ENCODE peak calls at places on chromosomes 4 and X, in six cellular contexts. One of them, this sample, is unnamed.

GRCh38 chr4:67712000-67712625 is 11.2 kb upstream of the UBA6 start:
- DNase-seq in AG09309: no peak
- DNase-seq in H9: no peak
- DNase-seq in GM06990: no peak
- DNase-seq in cardiac muscle cell: no peak
- DNase-seq in activated B cell treated with CpG ODN at 0.5 μM for 24 hours: no peak
- DNase-seq in this sample: no peak

GRCh38 chr4:7906171-7906581 is 33.5 kb downstream of the AFAP1 start:
- DNase-seq in activated B cell treated with CpG ODN at 0.5 μM for 24 hours: no peak
- DNase-seq in H9: no peak
- DNase-seq in cardiac muscle cell: peak; percentile 47
- DNase-seq in AG09309: no peak
- DNase-seq in GM06990: no peak
- DNase-seq in this sample: no peak

GRCh38 chr4:85953651-85954018 is 406.2 kb downstream of the MAPK10 start:
- DNase-seq in cardiac muscle cell: peak; percentile 50
- DNase-seq in activated B cell treated with CpG ODN at 0.5 μM for 24 hours: no peak
- DNase-seq in AG09309: no peak
- DNase-seq in GM06990: no peak
- DNase-seq in H9: no peak
- DNase-seq in this sample: no peak

GRCh38 chr4:72969957-72970356 is 99.6 kb downstream of the COX18 start:
- DNase-seq in GM06990: no peak
- DNase-seq in cardiac muscle cell: peak; percentile 39
- DNase-seq in H9: no peak
- DNase-seq in AG09309: no peak
- DNase-seq in activated B cell treated with CpG ODN at 0.5 μM for 24 hours: no peak
- DNase-seq in this sample: no peak

GRCh38 chr4:176489001-176489400 is 169.2 kb downstream of the SPCS3 start:
- DNase-seq in AG09309: no peak
- DNase-seq in GM06990: no peak
- DNase-seq in activated B cell treated with CpG ODN at 0.5 μM for 24 hours: no peak
- DNase-seq in H9: no peak
- DNase-seq in cardiac muscle cell: no peak
- DNase-seq in this sample: no peak

GRCh38 chr4:97016186-97016945 is 1126.9 kb downstream of the STPG2 start:
- DNase-seq in activated B cell treated with CpG ODN at 0.5 μM for 24 hours: no peak
- DNase-seq in cardiac muscle cell: no peak
- DNase-seq in H9: no peak
- DNase-seq in AG09309: no peak
- DNase-seq in GM06990: no peak
- DNase-seq in this sample: no peak

GRCh38 chrX:84363674-84364073 is 138.6 kb downstream of the HDX start:
- DNase-seq in AG09309: no peak
- DNase-seq in cardiac muscle cell: no peak
- DNase-seq in GM06990: no peak
- DNase-seq in activated B cell treated with CpG ODN at 0.5 μM for 24 hours: no peak
- DNase-seq in H9: no peak
- DNase-seq in this sample: no peak

GRCh38 chr4:61909031-61909430 is 708.9 kb downstream of the ADGRL3 start:
- DNase-seq in H9: no peak
- DNase-seq in AG09309: no peak
- DNase-seq in activated B cell treated with CpG ODN at 0.5 μM for 24 hours: no peak
- DNase-seq in cardiac muscle cell: no peak
- DNase-seq in GM06990: no peak
- DNase-seq in this sample: no peak

GRCh38 chr4:4919926-4920325 is 60.5 kb downstream of the MSX1 start:
- DNase-seq in H9: no peak
- DNase-seq in GM06990: no peak
- DNase-seq in cardiac muscle cell: peak; percentile 24
- DNase-seq in activated B cell treated with CpG ODN at 0.5 μM for 24 hours: no peak
- DNase-seq in AG09309: no peak
- DNase-seq in this sample: no peak

GRCh38 chr4:183906736-183907651 is 1.9 kb downstream of the STOX2 start:
- DNase-seq in GM06990: peak; percentile 15
- DNase-seq in H9: peak; percentile 64
- DNase-seq in activated B cell treated with CpG ODN at 0.5 μM for 24 hours: no peak
- DNase-seq in cardiac muscle cell: peak; percentile 6
- DNase-seq in AG09309: no peak
- DNase-seq in this sample: peak; percentile 29

GRCh38 chr4:60241886-60242285 is 958.2 kb upstream of the ADGRL3 start:
- DNase-seq in AG09309: no peak
- DNase-seq in activated B cell treated with CpG ODN at 0.5 μM for 24 hours: no peak
- DNase-seq in cardiac muscle cell: no peak
- DNase-seq in GM06990: no peak
- DNase-seq in H9: no peak
- DNase-seq in this sample: no peak

GRCh38 chr4:47817275-47817674 is 20.6 kb downstream of the CORIN start:
- DNase-seq in activated B cell treated with CpG ODN at 0.5 μM for 24 hours: no peak
- DNase-seq in GM06990: no peak
- DNase-seq in H9: no peak
- DNase-seq in cardiac muscle cell: no peak
- DNase-seq in AG09309: no peak
- DNase-seq in this sample: no peak

GRCh38 chrX:9829308-9830267 is 43.4 kb downstream of the SHROOM2 start:
- DNase-seq in AG09309: peak; percentile 16
- DNase-seq in H9: no peak
- DNase-seq in GM06990: peak; percentile 68
- DNase-seq in cardiac muscle cell: peak; percentile 63
- DNase-seq in activated B cell treated with CpG ODN at 0.5 μM for 24 hours: no peak
- DNase-seq in this sample: no peak

GRCh38 chr4:183602444-183603102 is 56.4 kb downstream of the RWDD4 start:
- DNase-seq in cardiac muscle cell: peak; percentile 37
- DNase-seq in AG09309: no peak
- DNase-seq in H9: no peak
- DNase-seq in activated B cell treated with CpG ODN at 0.5 μM for 24 hours: no peak
- DNase-seq in GM06990: no peak
- DNase-seq in this sample: no peak

GRCh38 chr4:114180481-114180880 is 201.0 kb upstream of the ARSJ start:
- DNase-seq in H9: peak; percentile 79
- DNase-seq in AG09309: peak; percentile 41
- DNase-seq in GM06990: no peak
- DNase-seq in cardiac muscle cell: peak; percentile 83
- DNase-seq in activated B cell treated with CpG ODN at 0.5 μM for 24 hours: no peak
- DNase-seq in this sample: peak; percentile 59

GRCh38 chr4:75289843-75290616 is 224.2 kb downstream of the RCHY1 start:
- DNase-seq in GM06990: peak; percentile 29
- DNase-seq in cardiac muscle cell: peak; percentile 25
- DNase-seq in H9: peak; percentile 80
- DNase-seq in activated B cell treated with CpG ODN at 0.5 μM for 24 hours: no peak
- DNase-seq in AG09309: no peak
- DNase-seq in this sample: peak; percentile 22

DNA sequence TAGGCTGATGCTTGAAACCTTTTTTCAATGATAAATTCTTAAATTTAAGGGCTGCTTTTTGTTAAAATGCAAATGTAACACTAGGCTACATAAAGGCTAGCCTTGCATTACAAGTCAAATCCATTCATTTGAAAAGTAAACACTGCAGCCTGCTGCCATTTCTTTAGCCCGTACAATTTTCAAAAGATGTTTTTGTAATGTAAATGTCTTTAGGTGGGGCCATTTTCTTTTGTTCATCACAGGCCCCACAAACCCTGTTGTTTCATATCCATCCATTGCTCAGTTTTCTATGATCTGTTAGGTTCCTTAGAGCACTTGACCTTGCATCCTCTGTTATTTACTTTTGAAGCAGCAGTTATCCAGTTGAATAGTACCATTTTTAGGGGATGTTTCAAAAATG is 296.2 kb upstream of the AMOT start:
- DNase-seq in GM06990: no peak
- DNase-seq in cardiac muscle cell: no peak
- DNase-seq in activated B cell treated with CpG ODN at 0.5 μM for 24 hours: no peak
- DNase-seq in AG09309: no peak
- DNase-seq in H9: no peak
- DNase-seq in this sample: no peak
- TF ChIP-seq CTCF in GM06990: no peak
- TF ChIP-seq CTCF in cardiac muscle cell: no peak
- TF ChIP-seq CTCF in activated B cell treated with CpG ODN at 0.5 μM for 24 hours: no peak
- TF ChIP-seq CTCF in AG09309: no peak
- TF ChIP-seq CTCF in H9: no peak
- TF ChIP-seq CTCF in this sample: no peak

GRCh38 chr4:1041147-1041935 is 29.9 kb downstream of the FGFRL1 start:
- DNase-seq in GM06990: no peak
- DNase-seq in cardiac muscle cell: peak; percentile 66
- DNase-seq in AG09309: no peak
- DNase-seq in H9: no peak
- DNase-seq in activated B cell treated with CpG ODN at 0.5 μM for 24 hours: no peak
- DNase-seq in this sample: no peak
- TF ChIP-seq CTCF in GM06990: no peak
- TF ChIP-seq CTCF in cardiac muscle cell: no peak
- TF ChIP-seq CTCF in AG09309: no peak
- TF ChIP-seq CTCF in H9: no peak
- TF ChIP-seq CTCF in activated B cell treated with CpG ODN at 0.5 μM for 24 hours: no peak
- TF ChIP-seq CTCF in this sample: no peak

DNA sequence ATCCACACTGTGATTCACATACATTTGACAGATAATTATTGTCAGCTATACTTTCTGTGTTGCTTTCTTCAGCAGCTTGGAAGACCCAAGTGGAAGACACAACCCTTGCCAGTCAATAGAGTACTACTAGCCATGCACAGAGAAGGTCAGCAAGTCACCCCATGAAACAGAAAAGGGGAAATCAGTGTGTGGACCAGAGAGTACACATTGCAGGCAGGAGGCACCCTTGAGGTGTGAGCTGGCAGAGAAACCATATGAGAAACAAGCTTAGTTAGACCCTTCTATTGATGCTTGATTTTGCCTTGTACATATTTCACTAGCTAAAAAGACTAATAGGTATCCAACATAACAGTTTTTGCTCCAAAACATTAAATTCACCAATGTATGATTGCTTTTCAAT is 99.5 kb downstream of the NLGN4X start:
- DNase-seq in H9: no peak
- DNase-seq in cardiac muscle cell: no peak
- DNase-seq in AG09309: no peak
- DNase-seq in activated B cell treated with CpG ODN at 0.5 μM for 24 hours: no peak
- DNase-seq in GM06990: no peak
- DNase-seq in this sample: no peak
- TF ChIP-seq CTCF in H9: no peak
- TF ChIP-seq CTCF in cardiac muscle cell: no peak
- TF ChIP-seq CTCF in AG09309: no peak
- TF ChIP-seq CTCF in activated B cell treated with CpG ODN at 0.5 μM for 24 hours: no peak
- TF ChIP-seq CTCF in GM06990: no peak
- TF ChIP-seq CTCF in this sample: no peak

DNA sequence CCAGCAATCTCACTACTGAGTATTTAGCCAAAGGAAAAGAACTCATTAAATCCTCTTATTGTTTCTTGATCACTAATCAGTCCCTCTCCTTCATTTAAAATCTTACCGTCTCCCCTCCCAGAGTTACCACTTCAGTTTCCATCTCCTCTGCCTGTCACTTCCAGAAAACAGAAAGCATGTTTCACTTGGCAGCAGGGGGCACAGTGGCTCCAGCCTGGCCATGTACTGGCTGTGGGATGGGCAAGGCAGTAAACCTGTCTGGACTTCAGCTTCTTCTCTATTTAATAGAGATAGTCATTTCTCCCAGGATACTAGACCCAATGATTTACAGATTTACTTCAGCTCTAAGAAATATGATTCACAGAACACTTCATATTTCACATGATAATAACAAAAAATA is 63.2 kb downstream of the CD40LG start:
- DNase-seq in GM06990: no peak
- DNase-seq in H9: peak; percentile 34
- DNase-seq in activated B cell treated with CpG ODN at 0.5 μM for 24 hours: no peak
- DNase-seq in AG09309: no peak
- DNase-seq in cardiac muscle cell: peak; percentile 52
- DNase-seq in this sample: peak; percentile 24
- TF ChIP-seq CTCF in GM06990: peak; percentile 53
- TF ChIP-seq CTCF in H9: peak; percentile 45
- TF ChIP-seq CTCF in activated B cell treated with CpG ODN at 0.5 μM for 24 hours: no peak
- TF ChIP-seq CTCF in AG09309: peak; percentile 66
- TF ChIP-seq CTCF in cardiac muscle cell: peak; percentile 43
- TF ChIP-seq CTCF in this sample: no peak

GRCh38 chrX:38837389-38837788 is 36.1 kb downstream of the MID1IP1 start:
- DNase-seq in H9: no peak
- DNase-seq in cardiac muscle cell: no peak
- DNase-seq in AG09309: no peak
- DNase-seq in activated B cell treated with CpG ODN at 0.5 μM for 24 hours: no peak
- DNase-seq in GM06990: no peak
- DNase-seq in this sample: no peak

GRCh38 chrX:38841766-38842165 is 40.5 kb downstream of the MID1IP1 start:
- DNase-seq in cardiac muscle cell: no peak
- DNase-seq in GM06990: no peak
- DNase-seq in AG09309: no peak
- DNase-seq in activated B cell treated with CpG ODN at 0.5 μM for 24 hours: no peak
- DNase-seq in H9: no peak
- DNase-seq in this sample: no peak

GRCh38 chrX:38839944-38840343 is 38.7 kb downstream of the MID1IP1 start:
- DNase-seq in GM06990: no peak
- DNase-seq in H9: no peak
- DNase-seq in AG09309: no peak
- DNase-seq in activated B cell treated with CpG ODN at 0.5 μM for 24 hours: no peak
- DNase-seq in cardiac muscle cell: no peak
- DNase-seq in this sample: no peak

GRCh38 chrX:38839269-38839668 is 38.0 kb downstream of the MID1IP1 start:
- DNase-seq in GM06990: no peak
- DNase-seq in AG09309: no peak
- DNase-seq in activated B cell treated with CpG ODN at 0.5 μM for 24 hours: no peak
- DNase-seq in H9: no peak
- DNase-seq in cardiac muscle cell: no peak
- DNase-seq in this sample: no peak
- TF ChIP-seq CTCF in GM06990: no peak
- TF ChIP-seq CTCF in AG09309: no peak
- TF ChIP-seq CTCF in activated B cell treated with CpG ODN at 0.5 μM for 24 hours: no peak
- TF ChIP-seq CTCF in H9: no peak
- TF ChIP-seq CTCF in cardiac muscle cell: no peak
- TF ChIP-seq CTCF in this sample: no peak

This sample was measured in endothelial cell.